ENCODE peak calls at places on chromosomes 1 and 21, in eight cellular contexts. K, Y, M, X, L, U, D and W are unnamed samples.

GRCh38 chr1:161119017-161119378 is 1.1 kb downstream of the NIT1 start:
- DNase-seq in L (no peak), M (no peak), D (no peak), Y (no peak), K (peak; percentile 28), U (no peak), X (peak; percentile 75), W (no peak)

GRCh38 chr21:46124083-46124925 is 26.4 kb downstream of the COL6A2 start:
- DNase-seq in L (no peak), U (no peak), D (no peak), M (no peak), X (peak; percentile 51), Y (no peak), K (no peak), W (no peak)

GRCh38 chr1:15326691-15327530 is 79.9 kb downstream of the FHAD1 start:
- DNase-seq in M (no peak), K (no peak), D (no peak), X (no peak), L (no peak), Y (no peak), U (peak; percentile 60), W (peak; percentile 85)

GRCh38 chr1:8426996-8427395 is 109.1 kb downstream of the SLC45A1 start:
- DNase-seq in D (no peak), L (no peak), U (no peak), K (no peak), M (no peak), X (no peak), Y (no peak), W (no peak)

GRCh38 chr1:42966688-42967609 is 8.3 kb upstream of the SLC2A1 start:
- DNase-seq in K (peak; percentile 84), L (no peak), X (no peak), U (peak; percentile 78), D (peak; percentile 98), M (no peak), Y (no peak), W (peak; percentile 96)

GRCh38 chr1:160209041-160209655 is 4.0 kb downstream of the PEA15 start:
- DNase-seq in U (no peak), L (no peak), K (no peak), M (no peak), Y (no peak), D (no peak), X (no peak), W (no peak)

GRCh38 chr1:15173863-15174614 is 20.5 kb downstream of the TMEM51 start:
- DNase-seq in D (no peak), U (no peak), X (no peak), L (no peak), M (no peak), Y (no peak), K (no peak), W (no peak)

GRCh38 chr1:89671775-89672488 is 39.0 kb downstream of the LRRC8C start:
- DNase-seq in U (no peak), M (no peak), L (no peak), K (no peak), Y (no peak), X (no peak), D (peak; percentile 90), W (peak; percentile 58)

GRCh38 chr1:71414229-71414628 is 333.4 kb upstream of the ZRANB2 start:
- DNase-seq in Y (no peak), M (no peak), X (no peak), D (no peak), K (peak; percentile 83), U (no peak), L (no peak), W (no peak)

GRCh38 chr1:202216691-202217090 is 23.1 kb downstream of the LGR6 start:
- DNase-seq in M (no peak), K (peak; percentile 22), L (no peak), Y (no peak), X (no peak), U (no peak), D (no peak), W (no peak)

GRCh38 chr21:44695176-44695575 is 1.8 kb upstream of the KRTAP10-12 start:
- DNase-seq in X (no peak), K (no peak), Y (no peak), D (no peak), U (no peak), L (no peak), M (no peak), W (no peak)

GRCh38 chr1:235972316-235973090 is 92.4 kb downstream of the NID1 start:
- DNase-seq in U (peak; percentile 70), Y (peak; percentile 27), X (no peak), L (no peak), D (peak; percentile 5), K (peak; percentile 48), M (no peak), W (peak; percentile 83)

GRCh38 chr1:92480813-92481597 is 5.7 kb downstream of the GFI1 start:
- DNase-seq in L (no peak), M (no peak), U (no peak), K (peak; percentile 59), D (no peak), Y (no peak), X (peak; percentile 34), W (no peak)